ENCODE peak calls at places on chromosomes 13 and 19, in four cellular contexts. L is activated CD4-positive, alpha-beta T cell treated with anti-CD3 and anti-CD28 coated beads, Interleukin-2, amount 50 U/mL, for 48 hours; Z is germinal center; Y is stimulated activated CD8-positive, alpha-beta memory T cell treated with anti-CD3 and anti-CD28 coated beads, Interleukin-12 subunit alpha, Interleukin-12 subunit beta, amount 100 ng/mL, for 4 hours. E is an unnamed sample.

GRCh38 chr19:7478173-7478842 is 10.5 kb downstream of the PEX11G start:
- DNase-seq in Y (no peak), L (no peak), Z (no peak), E (no peak)

GRCh38 chr13:58884353-58884752 is 1252.8 kb downstream of the PCDH17 start:
- DNase-seq in Y (no peak), L (no peak), Z (no peak), E (no peak)

GRCh38 chr19:33441828-33442227 is 68.3 kb downstream of the CEBPG start:
- DNase-seq in Z (no peak), Y (no peak), L (no peak), E (no peak)

GRCh38 chr13:94860981-94861407 is 148.6 kb upstream of the SOX21 start:
- DNase-seq in Z (no peak), Y (no peak), L (peak), E (peak)

GRCh38 chr19:49875801-49876421 is 1.2 kb downstream of the AKT1S1 start:
- DNase-seq in L (peak), Z (peak), Y (peak), E (peak)

GRCh38 chr19:47305309-47305751 is 4.3 kb upstream of the C5AR1 start:
- DNase-seq in Y (peak), L (peak), Z (peak), E (peak)

GRCh38 chr13:71722206-71722605 is 144.8 kb downstream of the DACH1 start:
- DNase-seq in L (no peak), Z (no peak), Y (no peak), E (no peak)

GRCh38 chr13:112893570-112894422 is 75.2 kb upstream of the MCF2L start:
- DNase-seq in Y (no peak), Z (peak), L (peak), E (no peak)

GRCh38 chr19:17423429-17424208 is 3.8 kb downstream of the MVB12A start:
- DNase-seq in Y (no peak), L (no peak), Z (no peak), E (no peak)

GRCh38 chr19:16378291-16378889 is 53.8 kb downstream of the KLF2 start:
- DNase-seq in Z (no peak), Y (no peak), L (no peak), E (no peak)